ENCODE peak calls at places on chromosomes 12 and 14, in ten cellular contexts. A, J, S, P, I, U, Y, M, C and F are unnamed samples.

GRCh38 chr14:32980887-32981501 is 42.3 kb downstream of the NPAS3 start:
- DNase-seq in A (no peak), P (no peak), C (peak), M (no peak), I (no peak), S (no peak), U (no peak), Y (no peak), J (no peak), F (no peak)

GRCh38 chr12:18320036-18320617 is 58.8 kb downstream of the PIK3C2G start:
- DNase-seq in P (no peak), U (peak), M (peak), C (peak), Y (no peak), S (no peak), A (peak), J (no peak), I (peak), F (peak)

GRCh38 chr12:78209851-78210493 is 379.3 kb downstream of the NAV3 start:
- DNase-seq in S (peak), P (no peak), I (no peak), A (no peak), Y (no peak), M (peak), C (peak), U (no peak), J (no peak), F (no peak)

GRCh38 chr12:72448805-72449204 is 176.6 kb downstream of the TRHDE start:
- DNase-seq in M (no peak), C (peak), Y (no peak), U (no peak), S (no peak), I (no peak), J (no peak), P (no peak), A (no peak), F (no peak)

GRCh38 chr14:74348735-74349463 is 628 bp downstream of the VRTN start:
- DNase-seq in S (no peak), A (no peak), U (no peak), M (no peak), I (no peak), C (no peak), Y (no peak), J (no peak), P (no peak), F (no peak)

GRCh38 chr12:125070117-125070516 is 4.9 kb downstream of the AACS start:
- DNase-seq in I (no peak), C (no peak), U (no peak), J (no peak), Y (no peak), P (no peak), S (no peak), A (no peak), M (no peak), F (no peak)

GRCh38 chr12:53950789-53951576 is 3.7 kb upstream of the HOXC12 start:
- DNase-seq in M (no peak), C (no peak), I (no peak), A (no peak), P (no peak), Y (no peak), S (no peak), U (no peak), J (no peak), F (no peak)

GRCh38 chr12:52055781-52056711 is 4.8 kb downstream of the NR4A1 start:
- DNase-seq in M (no peak), S (no peak), U (no peak), C (no peak), A (no peak), Y (no peak), J (no peak), I (no peak), P (no peak), F (no peak)

GRCh38 chr12:117409286-117409685 is 47.9 kb upstream of the NOS1 start:
- DNase-seq in I (no peak), M (no peak), J (no peak), A (no peak), C (no peak), P (no peak), S (no peak), U (no peak), Y (no peak), F (no peak)

GRCh38 chr12:67877697-67878096 is 111.5 kb upstream of the IFNG-AS1 start:
- DNase-seq in Y (no peak), A (no peak), U (no peak), M (no peak), P (no peak), C (no peak), J (no peak), I (no peak), S (no peak), F (no peak)

GRCh38 chr14:71591929-71592328 is 340.3 kb upstream of the RGS6 start:
- DNase-seq in C (no peak), A (peak), I (no peak), S (no peak), Y (no peak), M (peak), U (peak), J (no peak), P (no peak), F (peak)